ENCODE peak calls at places on chromosome 20, in eight cellular contexts. J, G, N, B, L, X, S and F are unnamed samples.
A peak's percentile ranks its signal among the peaks of the same experiment; 100 is the strongest.

GRCh38 chr20:35305682-35306556 is 13.7 kb upstream of the FAM83C start:
- DNase-seq in N (peak; percentile 82), S (peak; percentile 100), X (peak; percentile 89), B (no peak), G (peak; percentile 79), J (peak; percentile 100), L (no peak), F (peak; percentile 97)

GRCh38 chr20:61548069-61548468 is 296.0 kb downstream of the CDH4 start:
- DNase-seq in G (no peak), L (no peak), S (no peak), N (no peak), B (no peak), J (no peak), X (no peak), F (no peak)

GRCh38 chr20:17875106-17875980 is 93.3 kb downstream of the SNX5 start:
- DNase-seq in S (peak; percentile 19), L (no peak), X (peak; percentile 94), J (peak; percentile 86), G (no peak), N (no peak), B (no peak), F (no peak)

GRCh38 chr20:62219992-62220665 is at the start of gene HRH3:
- DNase-seq in J (peak; percentile 46), S (no peak), X (no peak), N (peak; percentile 49), L (peak; percentile 65), B (no peak), G (peak; percentile 24), F (no peak)

GRCh38 chr20:62367136-62367482 is at the start of gene LAMA5:
- DNase-seq in G (no peak), X (no peak), J (peak; percentile 74), N (no peak), B (no peak), S (no peak), L (peak; percentile 52), F (no peak)

GRCh38 chr20:62708591-62709536 is at the start of gene NTSR1:
- DNase-seq in J (peak; percentile 71), B (no peak), X (no peak), G (no peak), N (no peak), L (no peak), S (no peak), F (no peak)

GRCh38 chr20:58420798-58421496 is 31.9 kb downstream of the VAPB start:
- DNase-seq in B (no peak), L (no peak), X (no peak), S (peak; percentile 83), J (peak; percentile 86), N (no peak), G (no peak), F (peak; percentile 30)

GRCh38 chr20:48421547-48421946 is 406.3 kb downstream of the PREX1 start:
- DNase-seq in L (no peak), J (no peak), X (no peak), S (no peak), N (no peak), G (no peak), B (no peak), F (no peak)

GRCh38 chr20:10131612-10132345 is 86.9 kb upstream of the SNAP25 start:
- DNase-seq in B (peak; percentile 11), X (peak; percentile 60), S (peak; percentile 64), J (peak; percentile 87), L (no peak), N (no peak), G (no peak), F (no peak)

GRCh38 chr20:50029697-50030428 is 47.1 kb downstream of the SNAI1 start:
- DNase-seq in S (peak; percentile 95), X (peak; percentile 86), G (no peak), B (no peak), N (no peak), J (peak; percentile 93), L (no peak), F (peak; percentile 82)